ENCODE peak calls at places on chromosomes 5 and 9, in six cellular contexts. U is mesenchymal stem cell, R is adrenal gland, Q is mammary epithelial cell, H is upper lobe of right lung, Y is gastrocnemius medialis. D is an unnamed sample.

GRCh38 chr5:33725846-33726245 is 165.9 kb downstream of the ADAMTS12 start:
- DNase-seq in U (peak; percentile 84), R (no peak), Q (no peak), H (no peak), Y (no peak), D (no peak)

GRCh38 chr5:94900006-94900505 is 281.6 kb downstream of the SLF1 start:
- DNase-seq in U (no peak), R (no peak), Q (no peak), H (no peak), Y (no peak), D (no peak)

GRCh38 chr5:172747471-172747870 is 23.5 kb downstream of the DUSP1 start:
- DNase-seq in U (no peak), R (no peak), Q (no peak), H (no peak), Y (no peak), D (no peak)

GRCh38 chr5:76269259-76269958 is 133.7 kb upstream of the IQGAP2 start:
- DNase-seq in U (no peak), R (no peak), Q (no peak), H (no peak), Y (no peak), D (no peak)

GRCh38 chr5:3596261-3596825 is 711 bp downstream of the IRX1 start:
- DNase-seq in U (no peak), R (no peak), Q (peak; percentile 36), H (no peak), Y (no peak), D (no peak)

GRCh38 chr5:118354806-118355205 is 633.5 kb downstream of the DTWD2 start:
- DNase-seq in U (no peak), R (no peak), Q (no peak), H (no peak), Y (no peak), D (no peak)

GRCh38 chr5:32520995-32521394 is 64.4 kb upstream of the SUB1 start:
- DNase-seq in U (no peak), R (no peak), Q (no peak), H (no peak), Y (no peak), D (no peak)

GRCh38 chr9:110444911-110445310 is 107.2 kb upstream of the TXNDC8 start:
- DNase-seq in U (peak; percentile 89), R (no peak), Q (peak; percentile 16), H (no peak), Y (no peak), D (no peak)

GRCh38 chr9:89473762-89474469 is 24.0 kb downstream of the SEMA4D start:
- DNase-seq in U (peak; percentile 80), R (no peak), Q (no peak), H (no peak), Y (no peak), D (no peak)

GRCh38 chr9:69637801-69638200 is 34.4 kb downstream of the APBA1 start:
- DNase-seq in U (peak; percentile 48), R (no peak), Q (peak; percentile 52), H (no peak), Y (no peak), D (no peak)

GRCh38 chr5:6757414-6757969 is 44.3 kb downstream of the TENT4A start:
- DNase-seq in U (no peak), R (no peak), Q (no peak), H (peak; percentile 21), Y (no peak), D (no peak)

GRCh38 chr5:50958852-50959457 is 292.5 kb downstream of the PARP8 start:
- DNase-seq in U (peak; percentile 50), R (peak; percentile 48), Q (peak; percentile 9), H (no peak), Y (no peak), D (no peak)

GRCh38 chr5:108530706-108531105 is 148.8 kb upstream of the FBXL17 start:
- DNase-seq in U (no peak), R (no peak), Q (no peak), H (no peak), Y (no peak), D (no peak)

GRCh38 chr9:91930475-91930874 is 19.6 kb downstream of the ROR2 start:
- DNase-seq in U (peak; percentile 48), R (no peak), Q (peak; percentile 28), H (no peak), Y (no peak), D (no peak)

GRCh38 chr9:4220361-4220760 is 79.5 kb downstream of the GLIS3 start:
- DNase-seq in U (no peak), R (no peak), Q (no peak), H (no peak), Y (no peak), D (no peak)

GRCh38 chr5:63049935-63050334 is 471.3 kb downstream of the LRRC70 start:
- DNase-seq in U (no peak), R (no peak), Q (no peak), H (no peak), Y (no peak), D (no peak)

GRCh38 chr9:16029056-16029615 is 476.3 kb downstream of the CCDC171 start:
- DNase-seq in U (peak; percentile 27), R (no peak), Q (peak; percentile 20), H (no peak), Y (no peak), D (no peak)

GRCh38 chr9:134413112-134413715 is 87.0 kb downstream of the RXRA start:
- DNase-seq in U (no peak), R (no peak), Q (no peak), H (no peak), Y (no peak), D (no peak)

GRCh38 chr5:131068893-131069643 is 96.0 kb downstream of the HINT1 start:
- DNase-seq in U (no peak), R (peak; percentile 2), Q (no peak), H (no peak), Y (no peak), D (no peak)

GRCh38 chr5:179264641-179265528 is 80.4 kb downstream of the ADAMTS2 start:
- DNase-seq in U (no peak), R (no peak), Q (no peak), H (peak; percentile 49), Y (no peak), D (no peak)

GRCh38 chr9:134174073-134174449 is 9.7 kb upstream of the RNU6ATAC start:
- DNase-seq in U (no peak), R (peak; percentile 42), Q (no peak), H (peak; percentile 75), Y (no peak), D (no peak)

GRCh38 chr9:90870646-90871326 is 69.2 kb downstream of the SYK start:
- DNase-seq in U (peak; percentile 54), R (peak; percentile 51), Q (peak; percentile 26), H (no peak), Y (no peak), D (no peak)

GRCh38 chr5:52139888-52140580 is 647.7 kb upstream of the ITGA1 start:
- DNase-seq in U (no peak), R (no peak), Q (no peak), H (no peak), Y (no peak), D (no peak)

GRCh38 chr5:177310757-177311173 is 933 bp downstream of the MXD3 start:
- DNase-seq in U (peak; percentile 43), R (no peak), Q (peak; percentile 20), H (no peak), Y (no peak), D (peak; percentile 36)
- H3K4me3 ChIP-seq in U (peak overlapping the region; percentile 19), R (no peak overlapping the region), Q (peak overlapping the region; percentile 63), H (peak overlapping the region; percentile 52), Y (no peak overlapping the region), D (peak overlapping the region; percentile 59)

DNA sequence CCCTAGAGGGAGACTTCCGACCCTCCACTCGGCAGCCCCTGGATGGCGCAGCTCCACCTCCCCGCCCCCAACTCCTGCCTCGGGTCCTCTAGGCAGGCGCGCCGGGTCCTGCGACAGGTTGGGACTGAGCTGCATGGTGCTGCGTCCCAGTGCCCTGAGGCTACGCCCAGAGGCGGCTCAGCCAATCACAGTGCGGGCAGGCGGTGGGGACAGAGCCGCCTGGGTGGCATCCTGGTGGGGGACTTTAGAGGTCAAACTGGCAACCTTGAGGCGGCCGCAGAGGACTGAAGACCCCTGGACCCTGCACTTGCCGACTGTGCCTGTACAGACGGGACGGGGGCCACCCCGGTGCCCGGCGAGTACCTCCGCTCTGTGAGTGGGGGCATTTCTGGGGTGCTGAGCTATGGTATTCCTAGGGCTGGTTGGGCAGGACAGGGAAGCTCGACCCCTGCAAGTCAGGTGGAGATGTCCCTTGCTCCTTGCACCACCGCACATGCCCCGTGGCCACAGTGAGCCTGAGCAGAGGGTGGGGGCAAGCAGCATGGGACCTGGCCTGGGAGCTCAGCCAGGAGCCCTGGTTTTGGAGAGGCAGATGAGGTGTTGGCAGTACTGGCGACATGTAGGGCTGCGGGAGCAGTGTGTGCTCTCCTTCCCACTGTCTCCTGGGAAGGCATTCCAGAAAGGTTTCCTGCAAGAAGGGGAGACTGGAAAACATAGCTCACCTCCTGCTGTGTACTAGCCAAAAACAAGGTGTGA is 45.5 kb downstream of the CTSL start:
- DNase-seq in U (no peak), R (no peak), Q (no peak), H (no peak), Y (no peak), D (no peak)
- H3K4me3 ChIP-seq in U (peak overlapping the region; percentile 64), R (no peak overlapping the region), Q (no peak overlapping the region), H (no peak overlapping the region), Y (no peak overlapping the region), D (no peak overlapping the region)

GRCh38 chr9:111915425-111915758 is 18.8 kb downstream of the UGCG start:
- DNase-seq in U (peak; percentile 33), R (no peak), Q (no peak), H (no peak), Y (no peak), D (no peak)

GRCh38 chr9:111913159-111913558 is 16.5 kb downstream of the UGCG start:
- DNase-seq in U (peak; percentile 32), R (no peak), Q (no peak), H (no peak), Y (no peak), D (no peak)

GRCh38 chr9:111916234-111916645 is 19.6 kb downstream of the UGCG start:
- DNase-seq in U (peak; percentile 40), R (no peak), Q (no peak), H (no peak), Y (no peak), D (no peak)

GRCh38 chr9:111917201-111917600 is 20.6 kb downstream of the UGCG start:
- DNase-seq in U (no peak), R (no peak), Q (no peak), H (no peak), Y (no peak), D (no peak)

GRCh38 chr9:111914749-111915424 is 18.3 kb downstream of the UGCG start:
- DNase-seq in U (no peak), R (no peak), Q (no peak), H (no peak), Y (no peak), D (no peak)
- H3K4me3 ChIP-seq in U (peak overlapping the region; percentile 27), R (no peak overlapping the region), Q (no peak overlapping the region), H (no peak overlapping the region), Y (no peak overlapping the region), D (no peak overlapping the region)

GRCh38 chr5:167576928-167577327 is 714.5 kb upstream of the WWC1 start:
- DNase-seq in U (no peak), R (no peak), Q (no peak), H (no peak), Y (no peak), D (no peak)

GRCh38 chr5:167573274-167574127 is 717.9 kb upstream of the WWC1 start:
- DNase-seq in U (peak; percentile 65), R (peak; percentile 16), Q (peak; percentile 63), H (no peak), Y (no peak), D (no peak)

GRCh38 chr5:167571824-167572223 is 719.6 kb upstream of the WWC1 start:
- DNase-seq in U (no peak), R (no peak), Q (no peak), H (no peak), Y (no peak), D (no peak)

GRCh38 chr5:167576126-167576525 is 715.3 kb upstream of the WWC1 start:
- DNase-seq in U (no peak), R (no peak), Q (no peak), H (no peak), Y (no peak), D (no peak)

GRCh38 chr5:167574381-167574780 is 717.1 kb upstream of the WWC1 start:
- DNase-seq in U (no peak), R (no peak), Q (no peak), H (no peak), Y (no peak), D (no peak)
- H3K4me3 ChIP-seq in U (peak overlapping the region; percentile 56), R (no peak overlapping the region), Q (peak overlapping the region; percentile 56), H (no peak overlapping the region), Y (no peak overlapping the region), D (no peak overlapping the region)

D was measured in heart left ventricle.